ENCODE peak calls at places on chromosomes 5 and 9, in seven cellular contexts. E is heart left ventricle; X is ovary; N is adrenal gland; H is mesendoderm; W is fibroblast of the aortic adventitia; M is CD4-positive, alpha-beta memory T cell. C is an unnamed sample.

GRCh38 chr5:77935516-77936364 is 159.6 kb upstream of the TBCA start:
- DNase-seq in H (no peak), X (no peak), E (no peak), N (no peak), M (no peak), W (peak), C (peak)

GRCh38 chr5:77398896-77399295 is 93.2 kb downstream of the WDR41 start:
- DNase-seq in H (peak), W (no peak), X (no peak), M (no peak), E (no peak), N (no peak), C (no peak)

GRCh38 chr5:119019431-119020348 is 31.3 kb upstream of the DTWD2 start:
- DNase-seq in E (no peak), X (no peak), H (no peak), N (no peak), M (no peak), W (no peak), C (no peak)

GRCh38 chr5:181173420-181174342 is 26.3 kb downstream of the OR2V2 start:
- DNase-seq in X (no peak), M (peak), H (peak), N (no peak), E (no peak), W (no peak), C (no peak)

GRCh38 chr9:129131300-129132145 is 20.3 kb downstream of the PTPA start:
- DNase-seq in W (peak), H (peak), X (peak), M (peak), N (peak), E (peak), C (no peak)

GRCh38 chr9:4301971-4302427 is 2.1 kb upstream of the GLIS3 start:
- DNase-seq in M (no peak), E (peak), N (peak), X (peak), W (peak), H (peak), C (peak)

GRCh38 chr5:89628876-89629635 is 746.1 kb upstream of the MEF2C start:
- DNase-seq in M (no peak), H (no peak), X (no peak), N (no peak), E (no peak), W (no peak), C (no peak)

GRCh38 chr9:82923410-82924242 is 139.3 kb downstream of the RASEF start:
- DNase-seq in M (no peak), H (no peak), N (no peak), X (no peak), W (no peak), E (no peak), C (no peak)

GRCh38 chr9:101832464-101832863 is 94.0 kb upstream of the GRIN3A start:
- DNase-seq in N (no peak), E (no peak), W (no peak), X (no peak), M (no peak), H (no peak), C (no peak)

GRCh38 chr9:83992407-83992806 is 11.8 kb downstream of the RMI1 start:
- DNase-seq in E (no peak), M (no peak), H (no peak), N (peak), W (no peak), X (no peak), C (no peak)

GRCh38 chr5:139415221-139415861 is 11.5 kb upstream of the SPATA24 start:
- DNase-seq in M (no peak), H (no peak), E (peak), X (no peak), W (peak), N (no peak), C (no peak)

GRCh38 chr5:67095346-67095871 is 101.2 kb downstream of the CD180 start:
- DNase-seq in M (no peak), E (peak), X (peak), N (peak), W (peak), H (peak), C (peak)

GRCh38 chr9:137406876-137407589 is 15.9 kb downstream of the EXD3 start:
- DNase-seq in E (peak), H (peak), X (peak), M (no peak), W (peak), N (peak), C (no peak)

GRCh38 chr5:173802670-173803165 is 85.4 kb upstream of the CPEB4 start:
- DNase-seq in N (peak), M (no peak), E (no peak), X (no peak), H (peak), W (peak), C (no peak)

GRCh38 chr9:133769511-133770075 is 31.4 kb upstream of the SARDH start:
- DNase-seq in W (no peak), E (peak), N (peak), X (peak), H (no peak), M (no peak), C (no peak)

GRCh38 chr5:2207416-2207950 is 324.8 kb upstream of the IRX4 start:
- DNase-seq in M (no peak), X (no peak), W (no peak), E (no peak), N (no peak), H (no peak), C (no peak)

GRCh38 chr9:115135786-115136185 is 17.8 kb upstream of the TNC start:
- DNase-seq in X (no peak), N (no peak), E (no peak), M (no peak), H (no peak), W (peak), C (peak)

GRCh38 chr5:31096238-31096865 is 97.1 kb upstream of the CDH6 start:
- DNase-seq in H (no peak), M (no peak), W (peak), X (no peak), E (no peak), N (no peak), C (no peak)

GRCh38 chr5:173739741-173740140 is 123.3 kb upstream of the BOD1 start:
- DNase-seq in N (no peak), H (peak), E (no peak), W (no peak), M (no peak), X (no peak), C (no peak)

GRCh38 chr9:117715411-117715989 is 11.3 kb downstream of the TLR4 start:
- DNase-seq in M (no peak), H (no peak), E (no peak), X (no peak), N (no peak), W (peak), C (peak)

GRCh38 chr5:141604318-141604717 is 14.5 kb downstream of the DIAPH1 start:
- DNase-seq in N (peak), W (peak), X (peak), M (no peak), E (no peak), H (peak), C (peak)

GRCh38 chr9:90458485-90458884 is 184.1 kb downstream of the DIRAS2 start:
- DNase-seq in M (no peak), N (no peak), X (no peak), W (no peak), E (no peak), H (peak), C (no peak)

GRCh38 chr9:117415584-117415937 is 704 bp upstream of the ASTN2 start:
- DNase-seq in W (no peak), H (peak), N (no peak), E (no peak), X (no peak), M (no peak), C (no peak)

GRCh38 chr9:135793221-135794056 is 91.5 kb downstream of the KCNT1 start:
- DNase-seq in E (peak), N (no peak), H (no peak), W (no peak), X (no peak), M (no peak), C (no peak)

GRCh38 chr9:13942695-13943094 is 371.2 kb downstream of the NFIB start:
- DNase-seq in E (no peak), W (peak), X (peak), H (peak), M (no peak), N (no peak), C (peak)

GRCh38 chr9:71285191-71285656 is 163.8 kb upstream of the TRPM3 start:
- DNase-seq in E (no peak), M (peak), N (peak), X (no peak), W (peak), H (peak), C (peak)

GRCh38 chr5:180212363-180213255 is 3.6 kb upstream of the RASGEF1C start:
- DNase-seq in X (no peak), H (no peak), W (peak), N (no peak), E (no peak), M (no peak), C (peak)

GRCh38 chr5:152288499-152288898 is 116.6 kb downstream of the NMUR2 start:
- DNase-seq in N (no peak), M (no peak), W (no peak), E (peak), H (no peak), X (no peak), C (no peak)

GRCh38 chr5:169610606-169611005 is 26.5 kb upstream of the DOCK2 start:
- DNase-seq in M (no peak), X (no peak), W (no peak), N (no peak), E (no peak), H (no peak), C (no peak)

GRCh38 chr9:121201045-121201737 is 478 bp downstream of the RAB14 start:
- DNase-seq in H (peak), W (no peak), N (peak), M (peak), E (peak), X (no peak), C (no peak)

GRCh38 chr5:170266570-170267379 is 30.8 kb downstream of the LCP2 start:
- DNase-seq in H (no peak), W (no peak), E (no peak), N (no peak), M (peak), X (no peak), C (no peak)

GRCh38 chr5:41695920-41696582 is 174.2 kb downstream of the OXCT1 start:
- DNase-seq in H (peak), M (no peak), W (peak), E (no peak), N (no peak), X (no peak), C (no peak)

GRCh38 chr5:142549834-142550233 is 136.1 kb downstream of the FGF1 start:
- DNase-seq in H (no peak), X (no peak), W (no peak), M (no peak), N (no peak), E (no peak), C (no peak)

GRCh38 chr5:180441577-180441976 is 52.6 kb upstream of the CNOT6 start:
- DNase-seq in X (no peak), H (peak), E (no peak), M (no peak), W (peak), N (no peak), C (no peak)

GRCh38 chr5:35454011-35454525 is 163.6 kb upstream of the SPEF2 start:
- DNase-seq in W (no peak), H (no peak), N (no peak), E (no peak), X (no peak), M (no peak), C (no peak)
- H3K4me3 ChIP-seq in W (no peak), H (no peak), N (no peak), E (no peak), X (no peak), M (no peak), C (no peak)

GRCh38 chr9:12863624-12864023 is 88.8 kb downstream of the LURAP1L start:
- DNase-seq in N (no peak), H (no peak), E (no peak), W (peak), M (no peak), X (no peak), C (no peak)

GRCh38 chr9:12862596-12862995 is 87.8 kb downstream of the LURAP1L start:
- DNase-seq in N (no peak), H (no peak), W (peak), X (no peak), M (no peak), E (no peak), C (no peak)

GRCh38 chr9:12861035-12861434 is 86.2 kb downstream of the LURAP1L start:
- DNase-seq in X (no peak), N (no peak), W (no peak), M (no peak), E (no peak), H (no peak), C (no peak)

GRCh38 chr9:12856608-12857007 is 81.8 kb downstream of the LURAP1L start:
- DNase-seq in N (no peak), X (no peak), E (no peak), M (no peak), W (no peak), H (peak), C (no peak)

GRCh38 chr9:12859704-12860251 is 85.0 kb downstream of the LURAP1L start:
- DNase-seq in N (no peak), X (no peak), W (peak), M (no peak), E (no peak), H (no peak), C (peak)
- H3K4me3 ChIP-seq in N (no peak), X (no peak), W (peak), M (no peak), E (no peak), H (no peak), C (peak)

GRCh38 chr9:9305600-9305999 is 1307.2 kb downstream of the PTPRD start:
- DNase-seq in E (no peak), W (no peak), H (no peak), N (no peak), X (no peak), M (no peak), C (no peak)
- H3K4me3 ChIP-seq in E (no peak), W (no peak), H (no peak), N (no peak), X (no peak), M (no peak), C (no peak)

DNA sequence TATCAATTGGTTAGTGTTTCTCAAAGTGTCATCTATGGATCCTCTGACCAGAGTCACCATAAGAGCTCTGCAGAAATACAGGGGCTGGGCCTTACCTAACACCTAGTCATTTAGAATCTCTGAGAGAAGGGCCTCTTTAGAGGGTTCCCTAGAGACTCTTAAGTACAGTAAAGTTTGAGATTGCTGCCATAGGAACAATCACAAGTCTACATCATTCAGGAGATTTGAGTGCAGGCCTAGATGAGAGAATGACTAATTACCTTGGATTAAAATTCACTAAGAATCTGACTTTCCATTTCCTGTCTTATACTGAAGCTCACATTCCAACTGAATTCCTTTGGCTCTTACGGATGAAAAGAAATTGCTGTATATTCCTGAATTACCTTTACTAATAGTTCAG is 182.1 kb upstream of the PTGER4 start:
- DNase-seq in H (peak), W (peak), M (no peak), N (no peak), E (no peak), X (no peak), C (no peak)
- H3K4me3 ChIP-seq in H (no peak), W (no peak), M (no peak), N (no peak), E (no peak), X (no peak), C (no peak)

DNA sequence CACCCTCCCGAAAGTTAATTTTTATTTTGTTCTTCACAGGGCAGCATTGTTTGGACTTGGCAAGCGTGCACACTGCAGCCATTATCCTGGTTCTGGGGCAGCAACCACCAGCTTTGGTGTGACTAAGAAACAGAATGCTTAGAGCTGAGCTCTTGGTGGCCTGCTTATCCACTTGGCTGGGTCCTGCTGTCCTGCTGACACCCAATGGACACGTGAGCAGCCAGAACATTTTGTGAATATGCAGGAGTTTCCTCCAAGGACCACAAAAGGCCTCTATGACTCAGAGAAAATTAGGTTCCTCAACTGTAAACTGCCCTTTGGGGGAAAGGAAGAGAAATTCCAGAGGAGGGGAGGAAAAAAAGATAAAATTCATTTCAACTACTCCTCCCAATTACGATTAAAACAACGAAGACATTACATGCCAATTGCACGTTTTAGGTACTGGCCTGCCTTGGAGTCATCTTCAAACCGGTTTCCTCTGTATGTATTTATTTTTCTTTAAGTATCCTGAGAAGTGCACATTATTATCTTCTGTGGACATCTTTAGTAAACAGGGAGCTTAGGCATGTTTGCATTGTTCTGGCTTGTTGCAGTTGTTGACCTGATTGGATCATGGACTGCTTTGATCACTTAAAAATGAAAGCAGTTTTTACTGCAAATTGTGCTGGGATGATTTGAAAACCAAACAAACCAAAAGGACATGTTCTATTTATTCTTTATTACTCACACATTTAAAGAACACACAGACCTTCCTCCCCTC is 82.3 kb upstream of the TLE4 start:
- DNase-seq in M (no peak), W (peak), H (peak), E (no peak), X (no peak), N (no peak), C (peak)
- H3K4me3 ChIP-seq in M (no peak), W (no peak), H (no peak), E (no peak), X (no peak), N (no peak), C (no peak)

GRCh38 chr5:171312129-171312819 is 3.2 kb downstream of the TLX3 start:
- DNase-seq in X (no peak), M (no peak), N (no peak), H (no peak), W (no peak), E (no peak), C (no peak)
- H3K4me3 ChIP-seq in X (no peak), M (no peak), N (no peak), H (no peak), W (no peak), E (peak), C (no peak)

GRCh38 chr9:96137666-96138429 is 164.1 kb downstream of the HSD17B3 start:
- DNase-seq in N (no peak), X (no peak), W (no peak), E (no peak), M (no peak), H (peak), C (no peak)
- H3K4me3 ChIP-seq in N (no peak), X (no peak), W (peak), E (no peak), M (no peak), H (no peak), C (peak)

GRCh38 chr9:126406075-126406675 is 79.5 kb downstream of the MVB12B start:
- DNase-seq in M (no peak), W (peak), X (no peak), H (no peak), E (no peak), N (no peak), C (no peak)

GRCh38 chr9:126403451-126403850 is 76.8 kb downstream of the MVB12B start:
- DNase-seq in M (no peak), X (no peak), N (no peak), E (no peak), H (no peak), W (no peak), C (no peak)

GRCh38 chr9:126410229-126410628 is 83.6 kb downstream of the MVB12B start:
- DNase-seq in M (no peak), E (no peak), W (no peak), X (no peak), N (no peak), H (no peak), C (no peak)

GRCh38 chr9:126404459-126404858 is 77.8 kb downstream of the MVB12B start:
- DNase-seq in E (no peak), M (no peak), H (no peak), N (no peak), W (no peak), X (no peak), C (no peak)

GRCh38 chr9:126407125-126407870 is 80.7 kb downstream of the MVB12B start:
- DNase-seq in M (no peak), H (no peak), W (no peak), N (no peak), E (no peak), X (no peak), C (no peak)
- H3K4me3 ChIP-seq in M (no peak), H (no peak), W (no peak), N (no peak), E (no peak), X (no peak), C (no peak)

C was measured in skeletal muscle cell.